ENCODE peak calls at places on chromosomes 4 and X, in four cellular contexts. U, J, W and L are unnamed samples.

GRCh38 chr4:105520819-105521790 is 31.3 kb upstream of the ARHGEF38 start:
- DNase-seq in U (peak), J (no peak), W (no peak), L (peak)

GRCh38 chr4:125891597-125892258 is 577.0 kb downstream of the FAT4 start:
- DNase-seq in U (no peak), J (no peak), W (no peak), L (peak)

GRCh38 chr4:120066182-120066524 is 495 bp downstream of the MAD2L1 start:
- DNase-seq in U (peak), J (no peak), W (no peak), L (no peak)

GRCh38 chrX:97672138-97672537 is 788.4 kb downstream of the RPA4 start:
- DNase-seq in U (no peak), J (no peak), W (no peak), L (no peak)

GRCh38 chrX:319579-320125 is 1.1 kb upstream of the GTPBP6 start:
- DNase-seq in U (no peak), J (no peak), W (no peak), L (no peak)

GRCh38 chrX:135596495-135596894 is 76.0 kb downstream of the INTS6L start:
- DNase-seq in U (peak), J (peak), W (peak), L (peak)

GRCh38 chr4:101682946-101683345 is 107.6 kb upstream of the BANK1 start:
- DNase-seq in U (no peak), J (no peak), W (no peak), L (no peak)

GRCh38 chrX:101595739-101596419 is 21.9 kb downstream of the ARMCX6 start:
- DNase-seq in U (peak), J (peak), W (no peak), L (peak)

GRCh38 chr4:56907489-56908205 is at the start of gene REST:
- DNase-seq in U (peak), J (peak), W (peak), L (peak)

GRCh38 chr4:177016541-177017141 is 223.9 kb upstream of the VEGFC start:
- DNase-seq in U (no peak), J (no peak), W (no peak), L (peak)

GRCh38 chr4:59314637-59315036 is 1885.5 kb upstream of the ADGRL3 start:
- DNase-seq in U (no peak), J (no peak), W (no peak), L (no peak)

GRCh38 chrX:48531359-48531954 is 8.1 kb upstream of the TBC1D25 start:
- DNase-seq in U (peak), J (no peak), W (no peak), L (peak)

GRCh38 chr4:103787057-103787456 is 67.3 kb upstream of the TACR3 start:
- DNase-seq in U (no peak), J (no peak), W (no peak), L (no peak)

GRCh38 chrX:1384738-1385250 is 7.1 kb downstream of the SLC25A6 start:
- DNase-seq in U (no peak), J (no peak), W (no peak), L (no peak)

GRCh38 chr4:26238782-26239647 is 81.8 kb upstream of the RBPJ start:
- DNase-seq in U (peak), J (no peak), W (no peak), L (peak)

GRCh38 chr4:109864134-109864533 is 16.2 kb downstream of the LRIT3 start:
- DNase-seq in U (peak), J (no peak), W (no peak), L (no peak)

GRCh38 chr4:159171287-159171686 is 68.4 kb downstream of the RAPGEF2 start:
- DNase-seq in U (no peak), J (no peak), W (no peak), L (no peak)

GRCh38 chr4:150411527-150411926 is 170.4 kb upstream of the MAB21L2 start:
- DNase-seq in U (no peak), J (no peak), W (no peak), L (no peak)

DNA sequence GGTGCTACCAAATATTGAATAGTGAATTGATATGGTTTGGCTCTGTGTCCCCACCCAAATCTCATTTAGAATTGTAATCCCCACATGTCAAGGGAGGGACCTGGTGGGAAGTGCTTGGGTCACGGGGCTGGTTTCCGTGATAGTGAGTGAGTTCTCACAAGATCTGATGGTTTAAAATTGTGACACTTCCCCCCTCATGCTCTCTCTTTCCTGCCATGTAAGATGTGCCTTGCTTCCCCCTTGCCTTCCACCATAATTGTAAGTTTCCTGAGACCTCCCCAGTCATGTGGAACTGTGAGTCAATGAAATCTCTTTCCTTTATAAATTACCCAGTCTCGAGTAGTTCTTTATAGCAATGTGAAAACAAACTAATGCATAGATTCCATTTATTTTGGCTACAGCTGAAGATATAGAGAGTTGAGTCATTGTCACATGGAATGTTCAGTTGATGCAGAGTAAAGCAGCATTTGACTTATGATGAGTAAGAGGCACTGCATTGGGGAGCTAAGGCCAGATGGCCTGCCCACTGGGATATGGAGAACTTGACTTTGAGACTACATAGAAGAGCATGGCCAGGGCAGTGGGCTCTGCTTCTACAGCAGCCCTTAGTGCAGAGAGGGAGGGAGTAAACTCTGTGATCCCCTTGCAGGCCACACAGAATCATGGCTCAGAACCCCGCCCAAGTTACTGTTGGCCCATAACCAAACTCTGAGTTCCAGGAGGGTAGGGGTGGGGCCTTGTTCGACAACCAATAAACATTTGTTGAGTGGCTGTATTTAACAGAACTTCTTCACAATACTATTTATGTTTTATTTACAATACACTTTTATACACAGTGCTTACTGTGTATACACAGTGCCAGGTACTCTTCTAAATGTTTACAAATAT is 34.2 kb downstream of the RAI2 start:
- DNase-seq in U (no peak), J (no peak), W (no peak), L (no peak)
- H3K56ac ChIP-seq in U (no peak), J (no peak), W (no peak), L (no peak)

GRCh38 chr4:7233601-7234000 is 41.3 kb downstream of the SORCS2 start:
- DNase-seq in U (no peak), J (no peak), W (no peak), L (no peak)
- H2AK5ac ChIP-seq in U (no peak), J (no peak), W (no peak), L (no peak)

DNA sequence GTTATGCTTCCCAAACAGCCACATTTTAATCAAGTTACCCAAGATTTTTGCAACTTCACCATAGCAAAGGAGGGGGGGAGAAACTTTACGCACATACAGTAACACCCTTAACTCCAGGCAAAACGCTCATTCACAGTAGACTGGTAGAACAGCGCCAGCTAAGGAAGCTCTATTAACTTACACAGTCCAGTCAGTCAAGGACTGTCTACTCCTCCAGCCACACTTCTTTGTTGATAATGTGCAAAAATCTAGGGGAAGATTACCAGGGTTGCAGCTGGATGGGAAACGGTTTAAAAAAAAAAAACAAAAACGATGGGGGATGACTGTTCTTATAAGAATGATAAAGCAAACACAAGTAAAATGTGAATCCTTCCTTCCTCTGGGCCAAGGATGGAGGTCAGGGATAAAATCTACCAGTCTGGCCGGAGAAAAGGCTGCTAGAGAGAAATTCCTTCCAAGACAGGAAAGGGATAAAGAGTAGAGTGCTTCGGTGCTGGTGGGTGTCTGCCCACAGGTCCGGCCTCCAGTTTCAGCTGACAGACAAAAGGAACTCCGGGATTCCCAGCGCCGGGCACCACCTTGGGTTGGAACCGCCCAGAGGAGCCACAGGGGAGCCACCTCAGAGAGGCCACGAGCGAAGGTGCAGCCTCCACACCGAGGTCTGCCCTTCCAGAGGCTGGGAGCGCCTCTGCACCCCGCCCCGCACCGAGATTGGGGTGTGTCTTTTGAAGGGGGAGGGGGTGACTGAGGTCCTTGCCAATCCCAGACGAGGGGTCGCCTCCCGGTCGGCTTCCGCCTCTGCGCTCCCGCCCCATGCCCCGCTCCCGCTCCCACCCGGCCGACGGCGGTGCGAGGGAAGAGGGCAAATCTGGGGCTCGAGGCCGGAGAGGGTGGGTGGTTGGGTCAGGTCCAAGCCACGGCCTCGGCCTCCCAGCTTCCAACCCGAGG is 789 bp downstream of the ANKRD50 start:
- DNase-seq in U (peak), J (peak), W (peak), L (peak)
- H3K56ac ChIP-seq in U (peak), J (no peak), W (peak), L (peak)

GRCh38 chr4:140081582-140082398 is 72.2 kb downstream of the MAML3 start:
- DNase-seq in U (no peak), J (no peak), W (no peak), L (no peak)
- H2AK5ac ChIP-seq in U (no peak), J (no peak), W (no peak), L (peak)

GRCh38 chr4:167831853-167832252 is 260.5 kb upstream of the ANXA10 start:
- DNase-seq in U (no peak), J (no peak), W (no peak), L (no peak)
- H3K56ac ChIP-seq in U (no peak), J (no peak), W (no peak), L (no peak)

DNA sequence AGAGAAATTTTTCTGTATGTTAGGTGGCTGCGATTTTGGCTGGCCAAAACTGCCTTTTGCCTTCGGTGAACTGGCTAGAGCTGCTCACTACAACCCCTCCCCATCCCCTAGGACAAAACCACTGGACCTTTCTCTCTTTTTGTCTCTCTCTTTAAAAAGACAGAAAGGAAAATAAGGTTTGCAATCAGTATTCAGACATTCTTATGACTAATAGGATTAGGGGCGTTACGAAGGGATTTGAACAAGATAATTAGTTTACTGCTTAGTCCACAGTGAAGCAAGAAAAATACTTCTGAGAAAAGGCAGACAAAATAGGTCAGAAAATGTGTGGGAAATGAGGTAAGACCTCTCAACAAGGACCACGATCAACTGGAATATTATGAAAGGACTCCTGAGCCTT is 180.4 kb downstream of the SLIT2 start:
- DNase-seq in U (peak), J (no peak), W (no peak), L (no peak)
- H2AK5ac ChIP-seq in U (no peak), J (no peak), W (no peak), L (no peak)

GRCh38 chrX:125952973-125953372 is 213.1 kb downstream of the DCAF12L2 start:
- DNase-seq in U (no peak), J (no peak), W (no peak), L (no peak)

GRCh38 chrX:125953769-125954168 is 212.3 kb downstream of the DCAF12L2 start:
- DNase-seq in U (no peak), J (no peak), W (no peak), L (no peak)
- H3K56ac ChIP-seq in U (no peak), J (no peak), W (no peak), L (no peak)

GRCh38 chr4:123301942-123302341 is 94.7 kb upstream of the SPRY1 start:
- DNase-seq in U (no peak), J (no peak), W (no peak), L (no peak)
- H2AK5ac ChIP-seq in U (no peak), J (no peak), W (no peak), L (no peak)